ENCODE peak calls at places on chromosome 18, in seven cellular contexts. G, R, F, Y, O, U and H are unnamed samples.
A peak's percentile ranks its signal among the peaks of the same experiment; 100 is the strongest.

GRCh38 chr18:27763936-27764335 is 413.0 kb downstream of the CDH2 start:
- DNase-seq in U (no peak), R (no peak), F (no peak), O (no peak), G (no peak), Y (no peak), H (peak; percentile 46)

GRCh38 chr18:3889803-3890202 is 439.8 kb downstream of the TGIF1 start:
- DNase-seq in U (no peak), Y (no peak), R (no peak), F (no peak), G (peak; percentile 78), O (no peak), H (no peak)

GRCh38 chr18:21689736-21690135 is 14.8 kb downstream of the ABHD3 start:
- DNase-seq in Y (no peak), F (no peak), G (no peak), O (no peak), U (no peak), R (no peak), H (no peak)

GRCh38 chr18:31102020-31102684 is at the start of gene DSC2:
- DNase-seq in G (no peak), Y (peak; percentile 72), R (no peak), O (peak; percentile 80), U (peak; percentile 88), F (peak; percentile 80), H (no peak)

GRCh38 chr18:61893304-61893970 is 630 bp upstream of the RNF152 start:
- DNase-seq in Y (no peak), G (peak; percentile 61), U (peak; percentile 61), F (peak; percentile 46), O (peak; percentile 81), R (peak; percentile 27), H (peak; percentile 75)

GRCh38 chr18:50938912-50939311 is 28.9 kb upstream of the ELAC1 start:
- DNase-seq in R (no peak), F (no peak), G (no peak), O (no peak), Y (no peak), U (no peak), H (no peak)

GRCh38 chr18:27143580-27144287 is 41.4 kb downstream of the CHST9 start:
- DNase-seq in U (no peak), G (no peak), R (no peak), Y (peak; percentile 24), O (no peak), F (no peak), H (no peak)

GRCh38 chr18:57210101-57210661 is 63.3 kb downstream of the BOD1L2 start:
- DNase-seq in G (peak; percentile 70), Y (peak; percentile 86), O (peak; percentile 68), F (peak; percentile 83), U (peak; percentile 64), R (no peak), H (peak; percentile 84)

GRCh38 chr18:26252411-26252810 is 26.2 kb downstream of the TAF4B start:
- DNase-seq in O (no peak), F (no peak), G (no peak), U (no peak), Y (no peak), R (no peak), H (no peak)

DNA sequence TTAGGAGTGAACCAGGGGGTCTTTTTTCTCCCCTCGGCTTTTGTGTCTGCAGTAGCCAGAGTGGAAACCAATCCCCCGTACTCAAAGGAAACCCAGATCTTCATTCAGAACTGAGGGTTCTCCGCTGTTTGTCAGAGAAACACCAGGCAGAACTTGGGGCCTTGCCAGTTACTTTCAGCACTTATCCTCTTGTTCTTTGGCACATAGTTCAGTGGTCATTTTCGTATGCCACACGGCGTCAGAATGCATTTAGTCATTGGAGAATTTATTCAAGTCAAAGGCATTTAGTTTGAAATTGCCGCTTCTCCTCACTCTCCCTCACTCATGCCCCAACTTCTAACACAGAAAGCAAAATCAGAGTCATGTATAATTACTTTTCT is 102.9 kb downstream of the CABLES1 start:
- DNase-seq in U (no peak), F (no peak), O (no peak), R (no peak), G (peak; percentile 60), Y (peak; percentile 54), H (no peak)
- H3K4me1 ChIP-seq in U (no peaks in the 10 kb centered on the region), F (no peaks in the 10 kb centered on the region), O (peaks cover 20% of the 10 kb centered on the region), R (peaks cover 18% of the 10 kb centered on the region), G (peaks cover 13% of the 10 kb centered on the region), Y (peaks cover 32% of the 10 kb centered on the region), H (peaks cover 25% of the 10 kb centered on the region)

DNA sequence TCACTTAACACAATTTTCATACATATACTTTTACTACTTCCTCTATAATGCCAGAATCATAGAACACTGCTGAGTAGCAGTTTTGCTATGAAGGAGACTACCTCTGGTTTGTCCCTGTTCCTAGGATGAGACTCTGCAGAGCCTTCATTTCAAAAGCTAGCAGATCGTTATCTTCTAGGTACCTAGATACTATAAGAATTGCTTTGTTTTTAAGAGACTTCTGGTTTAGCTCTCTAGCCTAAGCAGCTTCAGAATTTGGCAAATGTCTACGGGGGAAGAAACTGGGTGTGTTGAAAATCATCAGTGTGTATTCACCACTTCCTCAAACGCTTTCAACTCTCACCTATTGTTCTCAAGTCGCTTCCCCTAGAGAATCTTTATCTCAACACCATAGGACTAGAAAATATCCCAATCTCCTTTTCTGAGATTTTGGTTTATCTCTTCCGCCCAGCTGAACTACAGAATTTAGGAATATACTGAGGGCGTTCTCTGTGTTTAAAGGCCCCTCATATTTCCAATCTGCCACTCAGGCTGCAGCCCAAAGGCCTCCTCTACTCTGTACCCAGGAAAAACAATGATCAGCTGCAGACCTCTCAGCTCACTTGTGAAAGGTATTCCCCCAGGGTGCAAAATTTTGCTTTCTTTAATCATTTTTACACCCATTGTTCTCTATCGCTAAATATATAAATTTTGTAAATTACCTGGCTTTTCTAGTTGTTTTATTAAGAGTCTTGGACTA is 28.7 kb downstream of the SMAD2 start:
- DNase-seq in R (no peak), O (no peak), F (no peak), G (no peak), Y (peak; percentile 30), U (no peak), H (no peak)
- H3K9ac ChIP-seq in R (no peak overlapping the region), O (no peak overlapping the region), F (no peak overlapping the region), G (no peak overlapping the region), Y (no peak overlapping the region), U (no peak overlapping the region), H (no peak overlapping the region)

GRCh38 chr18:45825258-45825744 is at the start of gene SIGLEC15:
- DNase-seq in Y (no peak), G (no peak), F (no peak), O (no peak), U (no peak), R (no peak), H (no peak)

GRCh38 chr18:45834303-45834702 is 8.8 kb downstream of the SIGLEC15 start:
- DNase-seq in O (no peak), Y (no peak), F (no peak), U (no peak), G (no peak), R (no peak), H (no peak)

GRCh38 chr18:45829896-45830295 is 4.4 kb downstream of the SIGLEC15 start:
- DNase-seq in O (no peak), R (no peak), U (no peak), F (no peak), G (no peak), Y (no peak), H (no peak)

GRCh38 chr18:45830917-45831316 is 5.4 kb downstream of the SIGLEC15 start:
- DNase-seq in U (no peak), F (no peak), R (no peak), O (no peak), G (no peak), Y (no peak), H (no peak)

GRCh38 chr18:45828917-45829811 is 3.7 kb downstream of the SIGLEC15 start:
- DNase-seq in F (peak; percentile 58), Y (peak; percentile 45), O (no peak), R (peak; percentile 7), U (no peak), G (no peak), H (no peak)
- H3K4me1 ChIP-seq in F (peaks cover 4% of the 10 kb centered on the region), Y (peaks cover 22% of the 10 kb centered on the region), O (peaks cover 11% of the 10 kb centered on the region), R (peaks cover 37% of the 10 kb centered on the region), U (no peaks in the 10 kb centered on the region), G (peaks cover 23% of the 10 kb centered on the region), H (peaks cover 11% of the 10 kb centered on the region)

GRCh38 chr18:73245345-73245744 is 377.6 kb upstream of the NETO1 start:
- DNase-seq in Y (no peak), F (peak; percentile 51), R (no peak), O (peak; percentile 12), U (no peak), G (no peak), H (no peak)
- H3K9ac ChIP-seq in Y (no peak overlapping the region), F (no peak overlapping the region), R (no peak overlapping the region), O (no peak overlapping the region), U (no peak overlapping the region), G (no peak overlapping the region), H (no peak overlapping the region)

GRCh38 chr18:53943463-53943862 is 281.0 kb downstream of the MBD2 start:
- DNase-seq in G (no peak), Y (no peak), O (no peak), U (no peak), R (no peak), F (no peak), H (no peak)

GRCh38 chr18:53950545-53950944 is 273.9 kb downstream of the MBD2 start:
- DNase-seq in Y (no peak), F (no peak), R (no peak), G (no peak), U (no peak), O (no peak), H (no peak)

GRCh38 chr18:53947092-53947640 is 277.3 kb downstream of the MBD2 start:
- DNase-seq in F (no peak), G (no peak), O (no peak), R (no peak), Y (peak; percentile 78), U (no peak), H (no peak)

GRCh38 chr18:53944721-53945120 is 279.7 kb downstream of the MBD2 start:
- DNase-seq in G (no peak), Y (peak; percentile 44), O (peak; percentile 18), U (no peak), R (peak; percentile 36), F (no peak), H (no peak)

DNA sequence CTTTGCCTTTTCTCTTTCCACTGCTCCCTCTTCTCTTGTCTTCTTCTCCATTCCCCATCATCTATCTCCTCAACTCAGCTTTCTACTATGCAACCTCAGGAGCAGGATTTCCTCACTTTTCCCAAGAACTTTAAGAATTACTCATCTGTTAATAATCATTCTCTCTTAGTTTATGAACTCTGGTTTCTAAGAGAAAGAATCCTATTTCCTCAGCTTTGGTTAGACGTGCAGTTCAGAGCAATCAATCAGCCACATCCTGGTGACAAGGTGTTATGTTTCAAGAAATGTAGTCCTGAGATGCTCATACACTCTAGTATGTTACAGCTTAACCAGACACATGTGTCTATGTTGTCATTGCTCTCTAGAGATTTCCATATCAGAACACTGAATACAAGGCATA is 277.9 kb downstream of the MBD2 start:
- DNase-seq in Y (peak; percentile 10), F (no peak), O (no peak), U (no peak), R (no peak), G (no peak), H (peak; percentile 4)
- H3K4me1 ChIP-seq in Y (peaks cover 7% of the 10 kb centered on the region), F (no peaks in the 10 kb centered on the region), O (no peaks in the 10 kb centered on the region), U (no peaks in the 10 kb centered on the region), R (no peaks in the 10 kb centered on the region), G (no peaks in the 10 kb centered on the region), H (peaks cover 5% of the 10 kb centered on the region)

DNA sequence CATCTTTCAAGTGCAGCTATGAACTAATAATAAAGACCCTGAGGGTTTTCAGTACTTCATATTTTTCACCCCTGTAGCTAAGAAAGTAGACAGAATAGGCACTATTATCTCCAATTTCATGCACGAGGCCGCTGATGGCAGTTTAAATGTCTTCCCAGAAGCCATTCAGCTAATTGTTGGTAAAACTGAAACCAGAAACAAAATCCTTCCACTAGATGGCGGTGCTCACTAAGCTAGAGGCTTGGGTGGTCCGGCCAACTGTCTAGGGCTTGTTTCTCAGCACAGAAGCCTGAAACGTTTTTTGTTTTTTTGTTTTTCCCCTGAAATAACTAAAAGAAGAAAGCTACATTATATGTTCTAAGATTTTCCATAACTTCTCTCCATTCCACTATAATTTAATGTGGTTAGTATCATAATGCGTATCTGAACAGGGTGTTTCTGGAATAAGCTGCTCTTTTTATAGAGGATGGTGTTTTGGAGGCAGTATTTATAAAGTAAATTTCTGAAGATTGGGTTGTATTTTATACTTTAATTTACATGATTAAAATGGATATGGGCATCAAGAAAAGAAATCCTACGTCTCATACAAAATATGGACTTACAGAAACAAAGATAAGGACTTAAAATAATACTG is 159.4 kb downstream of the PIK3C3 start:
- DNase-seq in U (peak; percentile 69), G (peak; percentile 75), Y (peak; percentile 88), R (peak; percentile 82), O (peak; percentile 89), F (peak; percentile 70), H (peak; percentile 95)
- H3K9ac ChIP-seq in U (no peak overlapping the region), G (no peak overlapping the region), Y (no peak overlapping the region), R (peak overlapping the region; percentile 40), O (no peak overlapping the region), F (no peak overlapping the region), H (peak overlapping the region; percentile 69)